ENCODE peak calls at places on chromosomes 6 and 20, in four cellular contexts. One of them, this sample, is unnamed. For H3K9me3, the result is how much of the 10 kb centered on the place peaks cover.

GRCh38 chr20:43820742-43821330 is 93.8 kb upstream of the TOX2 start:
- DNase-seq in A673: no peak
- DNase-seq in endothelial cell of umbilical vein: no peak
- DNase-seq in neuronal stem cell: no peak
- DNase-seq in this sample: no peak

GRCh38 chr6:168865-169455 is 123.3 kb upstream of the DUSP22 start:
- DNase-seq in A673: peak
- DNase-seq in endothelial cell of umbilical vein: peak
- DNase-seq in neuronal stem cell: peak
- DNase-seq in this sample: no peak

GRCh38 chr20:34564810-34565209 is 6.3 kb downstream of the MAP1LC3A start:
- DNase-seq in A673: no peak
- DNase-seq in endothelial cell of umbilical vein: no peak
- DNase-seq in neuronal stem cell: no peak
- DNase-seq in this sample: no peak

GRCh38 chr6:135796884-135797283 is 54.6 kb upstream of the PDE7B start:
- DNase-seq in A673: no peak
- DNase-seq in endothelial cell of umbilical vein: no peak
- DNase-seq in neuronal stem cell: no peak
- DNase-seq in this sample: no peak

GRCh38 chr6:5695260-5696245 is 311.2 kb downstream of the NRN1 start:
- DNase-seq in A673: peak
- DNase-seq in endothelial cell of umbilical vein: peak
- DNase-seq in neuronal stem cell: no peak
- DNase-seq in this sample: peak

GRCh38 chr6:1164600-1164999 is 147.3 kb upstream of the FOXQ1 start:
- DNase-seq in A673: no peak
- DNase-seq in endothelial cell of umbilical vein: no peak
- DNase-seq in neuronal stem cell: no peak
- DNase-seq in this sample: no peak

GRCh38 chr6:163983601-163984445 is 569.3 kb downstream of the QKI start:
- DNase-seq in A673: no peak
- DNase-seq in endothelial cell of umbilical vein: no peak
- DNase-seq in neuronal stem cell: no peak
- DNase-seq in this sample: no peak

GRCh38 chr6:117501722-117502121 is 19.2 kb downstream of the DCBLD1 start:
- DNase-seq in A673: no peak
- DNase-seq in endothelial cell of umbilical vein: no peak
- DNase-seq in neuronal stem cell: no peak
- DNase-seq in this sample: no peak

GRCh38 chr6:56647172-56647762 is 4.6 kb upstream of the DST start:
- DNase-seq in A673: no peak
- DNase-seq in endothelial cell of umbilical vein: no peak
- DNase-seq in neuronal stem cell: no peak
- DNase-seq in this sample: no peak

GRCh38 chr20:57248132-57248797 is 18.2 kb downstream of the BMP7 start:
- DNase-seq in A673: peak
- DNase-seq in endothelial cell of umbilical vein: no peak
- DNase-seq in neuronal stem cell: no peak
- DNase-seq in this sample: no peak

GRCh38 chr6:37516920-37517405 is 17.3 kb upstream of the CCDC167 start:
- DNase-seq in A673: no peak
- DNase-seq in endothelial cell of umbilical vein: no peak
- DNase-seq in neuronal stem cell: no peak
- DNase-seq in this sample: no peak

GRCh38 chr6:111922454-111923297 is 49.4 kb upstream of the FYN start:
- DNase-seq in A673: peak
- DNase-seq in endothelial cell of umbilical vein: no peak
- DNase-seq in neuronal stem cell: no peak
- DNase-seq in this sample: no peak

GRCh38 chr6:31734703-31735500 is 1.4 kb downstream of the CLIC1 start:
- DNase-seq in A673: peak
- DNase-seq in endothelial cell of umbilical vein: peak
- DNase-seq in neuronal stem cell: peak
- DNase-seq in this sample: peak

GRCh38 chr6:143063631-143064030 is 2.9 kb downstream of the AIG1 start:
- DNase-seq in A673: no peak
- DNase-seq in endothelial cell of umbilical vein: no peak
- DNase-seq in neuronal stem cell: no peak
- DNase-seq in this sample: no peak

GRCh38 chr6:75345413-75345812 is 60.8 kb upstream of the TMEM30A start:
- DNase-seq in A673: no peak
- DNase-seq in endothelial cell of umbilical vein: no peak
- DNase-seq in neuronal stem cell: no peak
- DNase-seq in this sample: no peak

GRCh38 chr6:34131326-34132081 is 14.4 kb downstream of the GRM4 start:
- DNase-seq in A673: no peak
- DNase-seq in endothelial cell of umbilical vein: no peak
- DNase-seq in neuronal stem cell: no peak
- DNase-seq in this sample: no peak

GRCh38 chr6:32118782-32119628 is 9.0 kb downstream of the ATF6B start:
- DNase-seq in A673: peak
- DNase-seq in endothelial cell of umbilical vein: peak
- DNase-seq in neuronal stem cell: peak
- DNase-seq in this sample: peak

GRCh38 chr20:38523697-38524096 is 51.1 kb downstream of the RALGAPB start:
- DNase-seq in A673: no peak
- DNase-seq in endothelial cell of umbilical vein: no peak
- DNase-seq in neuronal stem cell: no peak
- DNase-seq in this sample: no peak

GRCh38 chr20:62487564-62488086 is 11.8 kb upstream of the GATA5 start:
- DNase-seq in A673: no peak
- DNase-seq in endothelial cell of umbilical vein: no peak
- DNase-seq in neuronal stem cell: no peak
- DNase-seq in this sample: no peak

GRCh38 chr20:32727663-32728062 is 15.6 kb downstream of the COMMD7 start:
- DNase-seq in A673: no peak
- DNase-seq in endothelial cell of umbilical vein: no peak
- DNase-seq in neuronal stem cell: no peak
- DNase-seq in this sample: no peak

GRCh38 chr6:122042851-122043250 is 356.6 kb upstream of the HSF2 start:
- DNase-seq in A673: no peak
- DNase-seq in endothelial cell of umbilical vein: no peak
- DNase-seq in neuronal stem cell: no peak
- DNase-seq in this sample: no peak

GRCh38 chr6:143740213-143740612 is 62.4 kb downstream of the PHACTR2 start:
- DNase-seq in A673: no peak
- DNase-seq in endothelial cell of umbilical vein: no peak
- DNase-seq in neuronal stem cell: no peak
- DNase-seq in this sample: no peak

GRCh38 chr6:278494-278893 is 13.8 kb upstream of the DUSP22 start:
- DNase-seq in A673: no peak
- DNase-seq in endothelial cell of umbilical vein: no peak
- DNase-seq in neuronal stem cell: no peak
- DNase-seq in this sample: no peak

GRCh38 chr6:56669041-56669440 is 26.4 kb upstream of the DST start:
- DNase-seq in A673: no peak
- DNase-seq in endothelial cell of umbilical vein: no peak
- DNase-seq in neuronal stem cell: no peak
- DNase-seq in this sample: no peak

GRCh38 chr6:136226027-136226673 is 24.0 kb downstream of the MTFR2 start:
- DNase-seq in A673: peak
- DNase-seq in endothelial cell of umbilical vein: peak
- DNase-seq in neuronal stem cell: peak
- DNase-seq in this sample: no peak

GRCh38 chr6:78526432-78526831 is 340.9 kb upstream of the IRAK1BP1 start:
- DNase-seq in A673: no peak
- DNase-seq in endothelial cell of umbilical vein: no peak
- DNase-seq in neuronal stem cell: no peak
- DNase-seq in this sample: no peak

GRCh38 chr6:78525961-78526360 is 341.4 kb upstream of the IRAK1BP1 start:
- DNase-seq in A673: no peak
- DNase-seq in endothelial cell of umbilical vein: no peak
- DNase-seq in neuronal stem cell: no peak
- DNase-seq in this sample: no peak

GRCh38 chr6:78530208-78530607 is 337.1 kb upstream of the IRAK1BP1 start:
- DNase-seq in A673: no peak
- DNase-seq in endothelial cell of umbilical vein: no peak
- DNase-seq in neuronal stem cell: peak
- DNase-seq in this sample: no peak

GRCh38 chr6:78533426-78533825 is 333.9 kb upstream of the IRAK1BP1 start:
- DNase-seq in A673: no peak
- DNase-seq in endothelial cell of umbilical vein: peak
- DNase-seq in neuronal stem cell: no peak
- DNase-seq in this sample: no peak

GRCh38 chr6:78528926-78529325 is 338.4 kb upstream of the IRAK1BP1 start:
- DNase-seq in A673: no peak
- DNase-seq in endothelial cell of umbilical vein: no peak
- DNase-seq in neuronal stem cell: no peak
- DNase-seq in this sample: no peak
- H3K27ac ChIP-seq in A673: no peak
- H3K27ac ChIP-seq in endothelial cell of umbilical vein: no peak
- H3K27ac ChIP-seq in neuronal stem cell: no peak
- H3K27ac ChIP-seq in this sample: no peak

GRCh38 chr6:18389479-18389878 is 2.3 kb downstream of the RNF144B start:
- DNase-seq in A673: no peak
- DNase-seq in endothelial cell of umbilical vein: peak
- DNase-seq in neuronal stem cell: no peak
- DNase-seq in this sample: no peak
- H3K4me3 ChIP-seq in A673: no peak
- H3K4me3 ChIP-seq in endothelial cell of umbilical vein: peak
- H3K4me3 ChIP-seq in neuronal stem cell: no peak
- H3K4me3 ChIP-seq in this sample: peak

DNA sequence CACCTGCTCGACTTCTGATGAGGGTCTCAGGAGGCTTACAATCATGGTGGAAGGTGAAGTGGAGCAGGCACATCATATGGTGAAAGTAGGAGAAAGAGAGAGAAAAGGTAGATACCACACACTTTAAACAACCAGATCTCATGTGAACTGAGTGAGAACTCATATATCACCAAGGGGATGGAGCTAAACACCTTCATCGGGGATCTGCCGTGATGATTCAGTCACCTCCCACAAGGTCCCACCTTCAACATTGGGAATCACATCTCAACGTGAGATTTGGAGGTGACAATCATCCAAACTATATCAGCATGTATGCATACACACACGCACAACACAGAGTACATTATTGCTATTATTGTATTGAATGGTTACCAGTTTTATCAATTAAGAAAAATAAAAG is 453.3 kb upstream of the NRSN1 start:
- DNase-seq in A673: no peak
- DNase-seq in endothelial cell of umbilical vein: no peak
- DNase-seq in neuronal stem cell: no peak
- DNase-seq in this sample: no peak
- H3K9me3 ChIP-seq in A673: under half
- H3K9me3 ChIP-seq in endothelial cell of umbilical vein: under half
- H3K9me3 ChIP-seq in neuronal stem cell: under half
- H3K9me3 ChIP-seq in this sample: under half

GRCh38 chr6:39225946-39226437 is 3.3 kb downstream of the KCNK5 start:
- DNase-seq in A673: no peak
- DNase-seq in endothelial cell of umbilical vein: no peak
- DNase-seq in neuronal stem cell: no peak
- DNase-seq in this sample: peak

GRCh38 chr6:39226606-39227300 is 2.5 kb downstream of the KCNK5 start:
- DNase-seq in A673: no peak
- DNase-seq in endothelial cell of umbilical vein: no peak
- DNase-seq in neuronal stem cell: no peak
- DNase-seq in this sample: peak

GRCh38 chr6:39228992-39229767 is at the start of gene KCNK5:
- DNase-seq in A673: peak
- DNase-seq in endothelial cell of umbilical vein: peak
- DNase-seq in neuronal stem cell: peak
- DNase-seq in this sample: peak

GRCh38 chr6:39227476-39227875 is 1.8 kb downstream of the KCNK5 start:
- DNase-seq in A673: no peak
- DNase-seq in endothelial cell of umbilical vein: no peak
- DNase-seq in neuronal stem cell: no peak
- DNase-seq in this sample: peak

GRCh38 chr6:39228111-39228971 is 934 bp downstream of the KCNK5 start:
- DNase-seq in A673: no peak
- DNase-seq in endothelial cell of umbilical vein: no peak
- DNase-seq in neuronal stem cell: no peak
- DNase-seq in this sample: no peak
- H3K27ac ChIP-seq in A673: no peak
- H3K27ac ChIP-seq in endothelial cell of umbilical vein: no peak
- H3K27ac ChIP-seq in neuronal stem cell: no peak
- H3K27ac ChIP-seq in this sample: no peak

GRCh38 chr6:41777886-41778285 is 1.8 kb downstream of the FRS3 start:
- DNase-seq in A673: no peak
- DNase-seq in endothelial cell of umbilical vein: no peak
- DNase-seq in neuronal stem cell: no peak
- DNase-seq in this sample: no peak

GRCh38 chr6:41778895-41779294 is 805 bp downstream of the FRS3 start:
- DNase-seq in A673: no peak
- DNase-seq in endothelial cell of umbilical vein: no peak
- DNase-seq in neuronal stem cell: no peak
- DNase-seq in this sample: no peak

GRCh38 chr6:41775293-41775882 is 4.3 kb downstream of the FRS3 start:
- DNase-seq in A673: no peak
- DNase-seq in endothelial cell of umbilical vein: no peak
- DNase-seq in neuronal stem cell: no peak
- DNase-seq in this sample: no peak

GRCh38 chr6:41771058-41771983 is 8.4 kb downstream of the FRS3 start:
- DNase-seq in A673: no peak
- DNase-seq in endothelial cell of umbilical vein: no peak
- DNase-seq in neuronal stem cell: no peak
- DNase-seq in this sample: peak

GRCh38 chr6:41774841-41775240 is 4.9 kb downstream of the FRS3 start:
- DNase-seq in A673: no peak
- DNase-seq in endothelial cell of umbilical vein: no peak
- DNase-seq in neuronal stem cell: no peak
- DNase-seq in this sample: no peak
- H3K4me3 ChIP-seq in A673: no peak
- H3K4me3 ChIP-seq in endothelial cell of umbilical vein: no peak
- H3K4me3 ChIP-seq in neuronal stem cell: no peak
- H3K4me3 ChIP-seq in this sample: no peak

GRCh38 chr6:82681119-82681714 is 317.6 kb downstream of the TPBG start:
- DNase-seq in A673: no peak
- DNase-seq in endothelial cell of umbilical vein: no peak
- DNase-seq in neuronal stem cell: no peak
- DNase-seq in this sample: no peak

GRCh38 chr6:82680192-82680591 is 316.6 kb downstream of the TPBG start:
- DNase-seq in A673: no peak
- DNase-seq in endothelial cell of umbilical vein: no peak
- DNase-seq in neuronal stem cell: no peak
- DNase-seq in this sample: no peak

DNA sequence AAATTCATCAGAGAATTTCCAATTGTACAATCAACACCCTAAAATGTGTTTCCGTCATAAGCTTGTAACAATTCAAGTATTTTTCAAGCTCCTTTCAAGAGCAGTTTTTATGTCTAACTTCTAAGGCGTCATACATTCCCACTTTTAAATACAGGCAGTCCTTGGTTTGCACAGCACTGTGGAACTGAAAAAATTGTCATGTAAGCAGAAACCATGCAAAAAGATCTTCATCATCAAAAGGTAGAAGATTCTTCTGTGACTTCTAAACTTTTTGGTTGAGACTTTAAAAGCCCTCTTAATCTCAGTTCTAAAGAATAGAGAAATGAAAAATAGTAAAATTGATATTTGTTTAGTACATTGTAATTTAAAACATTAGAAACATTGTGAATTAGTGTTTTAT is 315.6 kb downstream of the TPBG start:
- DNase-seq in A673: no peak
- DNase-seq in endothelial cell of umbilical vein: no peak
- DNase-seq in neuronal stem cell: no peak
- DNase-seq in this sample: no peak
- H3K9me3 ChIP-seq in A673: under half
- H3K9me3 ChIP-seq in endothelial cell of umbilical vein: under half
- H3K9me3 ChIP-seq in neuronal stem cell: under half
- H3K9me3 ChIP-seq in this sample: under half